ENCODE peak calls at places on chromosomes 2 and 18, in ten cellular contexts. U is stimulated activated CD8-positive, alpha-beta memory T cell treated with anti-CD3 and anti-CD28 coated beads, Interleukin-4, amount 100 ng/mL, for 24 hours; H is activated CD4-positive, alpha-beta T cell treated with anti-CD3 and anti-CD28 coated beads, Interleukin-2, amount 50 U/mL, for 1 hour; T is GDM1; O is activated CD8-positive, alpha-beta T cell treated with anti-CD3 and anti-CD28 coated beads for 36 hours; P is activated effector memory CD4-positive, alpha-beta T cell treated with anti-CD3 and anti-CD28 coated beads, Interleukin-2, amount 50 U/mL, for 16 hours; G is AG09319; M is activated CD8-positive, alpha-beta memory T cell treated with anti-CD3 and anti-CD28 coated beads for 48 hours; Y is chondrocyte; S is sciatic nerve. E is an unnamed sample.

GRCh38 chr2:217223222-217223930 is 363.5 kb upstream of the TNP1 start:
- DNase-seq in P (peak), O (peak), H (no peak), U (peak), Y (no peak), S (no peak), M (no peak), G (peak), T (no peak), E (peak)

GRCh38 chr2:90069290-90069894 is 1377.9 kb downstream of the RPIA start:
- DNase-seq in P (no peak), G (peak), M (no peak), H (no peak), O (peak), U (no peak), S (no peak), Y (no peak), T (peak), E (no peak)

GRCh38 chr2:106020821-106021316 is 173.2 kb downstream of the UXS1 start:
- DNase-seq in O (no peak), P (no peak), Y (no peak), T (no peak), M (no peak), S (no peak), H (no peak), G (no peak), U (no peak), E (no peak)

GRCh38 chr2:55555977-55556376 is 36.5 kb downstream of the CFAP36 start:
- DNase-seq in G (no peak), M (no peak), H (no peak), Y (no peak), S (no peak), P (no peak), U (no peak), O (no peak), T (no peak), E (no peak)

GRCh38 chr2:238107525-238108422 is 7.6 kb downstream of the ESPNL start:
- DNase-seq in P (peak), G (no peak), U (no peak), O (peak), M (no peak), H (no peak), T (no peak), Y (no peak), S (peak), E (no peak)

GRCh38 chr2:199861116-199861774 is 10.3 kb upstream of the FTCDNL1 start:
- DNase-seq in H (no peak), O (no peak), U (no peak), S (no peak), P (no peak), T (no peak), M (no peak), Y (no peak), G (no peak), E (no peak)

GRCh38 chr2:73203055-73203681 is 794 bp downstream of the NOTO start:
- DNase-seq in S (no peak), M (no peak), G (no peak), P (no peak), O (no peak), H (no peak), Y (peak), U (no peak), T (no peak), E (no peak)

GRCh38 chr2:234003972-234004617 is 46.4 kb upstream of the SPP2 start:
- DNase-seq in O (peak), G (peak), P (no peak), T (no peak), S (no peak), M (no peak), Y (no peak), U (no peak), H (no peak), E (no peak)

GRCh38 chr2:43327119-43327518 is 100.7 kb upstream of the ZFP36L2 start:
- DNase-seq in U (no peak), S (no peak), H (no peak), M (no peak), O (no peak), Y (no peak), T (no peak), P (no peak), G (no peak), E (no peak)

GRCh38 chr2:164831887-164832286 is 9.7 kb downstream of the COBLL1 start:
- DNase-seq in H (no peak), T (no peak), P (no peak), S (no peak), M (no peak), U (no peak), O (no peak), G (no peak), Y (no peak), E (no peak)

GRCh38 chr2:207352978-207353377 is 176.8 kb upstream of the CREB1 start:
- DNase-seq in Y (no peak), P (no peak), G (no peak), O (peak), H (no peak), U (no peak), S (no peak), M (no peak), T (no peak), E (no peak)

GRCh38 chr2:195595825-195596224 is 61.2 kb upstream of the SLC39A10 start:
- DNase-seq in Y (no peak), U (no peak), O (no peak), T (no peak), G (no peak), M (no peak), P (no peak), S (no peak), H (no peak), E (no peak)

GRCh38 chr2:164974221-164974620 is 18.9 kb upstream of the SLC38A11 start:
- DNase-seq in M (no peak), U (no peak), T (no peak), O (no peak), G (no peak), H (no peak), Y (no peak), S (no peak), P (no peak), E (no peak)

GRCh38 chr2:113979172-113980128 is 89.6 kb downstream of the ACTR3 start:
- DNase-seq in H (peak), Y (no peak), T (no peak), M (peak), O (peak), U (peak), P (peak), G (no peak), S (no peak), E (no peak)

GRCh38 chr2:163756588-163756987 is 20.8 kb upstream of the FIGN start:
- DNase-seq in H (no peak), P (no peak), S (no peak), G (no peak), U (no peak), T (no peak), Y (no peak), M (no peak), O (no peak), E (no peak)

GRCh38 chr2:241207151-241207550 is 18.7 kb downstream of the ANO7 start:
- DNase-seq in Y (no peak), O (no peak), M (no peak), T (no peak), H (no peak), G (no peak), S (no peak), U (no peak), P (no peak), E (no peak)

GRCh38 chr18:48736316-48736715 is 197.5 kb downstream of the CTIF start:
- DNase-seq in M (no peak), O (no peak), G (no peak), U (no peak), S (no peak), H (no peak), P (no peak), Y (no peak), T (no peak), E (no peak)

GRCh38 chr2:102106133-102106556 is 36.4 kb upstream of the IL1R1 start:
- DNase-seq in T (no peak), U (no peak), O (no peak), P (no peak), Y (no peak), G (no peak), H (no peak), S (no peak), M (no peak), E (no peak)

GRCh38 chr2:174631009-174631981 is 33.7 kb upstream of the WIPF1 start:
- DNase-seq in H (no peak), U (no peak), G (no peak), M (no peak), P (no peak), S (no peak), Y (no peak), T (no peak), O (no peak), E (no peak)

GRCh38 chr2:115481842-115482241 is 1039.4 kb downstream of the DPP10 start:
- DNase-seq in T (no peak), S (no peak), G (no peak), U (no peak), H (no peak), Y (no peak), O (no peak), M (no peak), P (no peak), E (no peak)

GRCh38 chr2:188145885-188146284 is 145.8 kb upstream of the GULP1 start:
- DNase-seq in Y (no peak), U (no peak), G (no peak), S (no peak), H (no peak), T (no peak), M (no peak), O (no peak), P (no peak), E (no peak)